ENCODE peak calls at places on chromosomes 4 and X, in five cellular contexts. C is GM23338, G is left ventricle myocardium inferior, J is fibroblast of villous mesenchyme, E is lung. B is an unnamed sample.

GRCh38 chr4:7328162-7328912 is 106.4 kb downstream of the PSAPL1 start:
- DNase-seq in C (no peak), G (no peak), J (no peak), E (no peak), B (no peak)

GRCh38 chr4:6493668-6494304 is 21.4 kb upstream of the PPP2R2C start:
- DNase-seq in C (peak), G (no peak), J (peak), E (peak), B (peak)

GRCh38 chr4:146654976-146655761 is 16.5 kb downstream of the POU4F2 start:
- DNase-seq in C (peak), G (no peak), J (peak), E (no peak), B (peak)

GRCh38 chr4:36824682-36825081 is 419.9 kb upstream of the NWD2 start:
- DNase-seq in C (peak), G (no peak), J (no peak), E (no peak), B (no peak)

GRCh38 chr4:137609693-137610450 is 77.6 kb upstream of the PCDH18 start:
- DNase-seq in C (peak), G (no peak), J (peak), E (no peak), B (peak)

GRCh38 chr4:57080781-57081650 is 29.2 kb downstream of the IGFBP7 start:
- DNase-seq in C (no peak), G (no peak), J (peak), E (no peak), B (peak)

GRCh38 chr4:177322156-177322685 is 12.5 kb downstream of the NEIL3 start:
- DNase-seq in C (no peak), G (no peak), J (peak), E (no peak), B (peak)

GRCh38 chrX:44971674-44972073 is 98.7 kb downstream of the KDM6A start:
- DNase-seq in C (no peak), G (no peak), J (peak), E (no peak), B (no peak)

GRCh38 chrX:9340619-9341304 is 124.1 kb upstream of the TBL1X start:
- DNase-seq in C (peak), G (peak), J (peak), E (peak), B (peak)

GRCh38 chrX:153032397-153033118 is 23.7 kb upstream of the PNMA3 start:
- DNase-seq in C (peak), G (peak), J (peak), E (peak), B (peak)

GRCh38 chr4:21113496-21114213 is 413.4 kb downstream of the PACRGL start:
- DNase-seq in C (no peak), G (no peak), J (peak), E (no peak), B (peak)

GRCh38 chr4:183758006-183758734 is 99.1 kb downstream of the TRAPPC11 start:
- DNase-seq in C (peak), G (peak), J (no peak), E (no peak), B (peak)

GRCh38 chrX:13208281-13208935 is 111.4 kb downstream of the ATXN3L start:
- DNase-seq in C (no peak), G (no peak), J (no peak), E (no peak), B (peak)

GRCh38 chrX:154051210-154051810 is 31.6 kb upstream of the IRAK1 start:
- DNase-seq in C (peak), G (peak), J (peak), E (peak), B (peak)

GRCh38 chr4:10157478-10158354 is 41.1 kb upstream of the WDR1 start:
- DNase-seq in C (peak), G (peak), J (peak), E (peak), B (peak)

GRCh38 chr4:180610317-180610716 is 1632.9 kb upstream of the TENM3 start:
- DNase-seq in C (no peak), G (no peak), J (no peak), E (no peak), B (no peak)

GRCh38 chr4:182575225-182575624 is 332.0 kb downstream of the TENM3 start:
- DNase-seq in C (no peak), G (no peak), J (no peak), E (no peak), B (no peak)

GRCh38 chr4:39936565-39937418 is 40.9 kb downstream of the PDS5A start:
- DNase-seq in C (peak), G (no peak), J (no peak), E (no peak), B (no peak)

GRCh38 chr4:4780634-4781287 is 78.7 kb upstream of the MSX1 start:
- DNase-seq in C (no peak), G (no peak), J (peak), E (no peak), B (peak)

DNA sequence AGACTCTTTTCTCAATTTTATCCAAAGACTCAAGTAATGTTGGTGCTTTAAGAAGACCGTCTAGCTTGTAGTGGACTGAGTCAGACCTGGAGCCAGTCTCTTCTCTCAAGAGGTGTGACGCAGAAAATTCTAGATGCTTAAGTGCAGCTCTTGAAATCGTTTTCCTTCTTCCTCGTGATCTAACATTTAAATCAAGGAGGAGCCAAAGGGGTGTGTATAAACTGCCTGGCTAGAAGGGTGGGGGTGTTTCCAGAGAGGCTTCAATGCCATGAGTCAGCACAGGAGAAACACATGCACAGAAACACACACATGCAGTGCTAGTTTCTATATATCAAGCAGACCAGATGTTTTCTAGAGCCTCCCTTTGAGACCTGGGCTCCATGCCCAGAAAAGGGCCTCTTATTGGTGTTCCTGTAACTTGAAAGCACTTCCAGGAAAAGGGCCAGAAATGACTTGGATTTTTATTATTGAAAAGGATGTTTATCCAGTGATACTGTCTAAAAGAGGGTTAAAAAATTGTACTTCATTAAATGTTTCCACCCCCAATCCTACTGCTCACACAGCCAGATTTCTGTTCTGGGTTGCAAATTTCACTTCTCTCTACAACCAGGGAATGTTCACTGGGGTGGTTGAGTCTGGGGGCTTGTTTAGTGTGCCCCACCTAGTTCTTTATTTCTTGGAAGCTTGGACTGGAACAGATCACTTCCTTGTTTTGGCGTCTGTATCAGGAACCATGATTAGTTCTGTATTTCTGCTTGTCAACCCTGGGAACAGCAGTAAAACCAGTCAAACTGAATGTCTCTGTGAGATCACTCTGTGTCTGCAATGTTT is at the start of gene CLIC2:
- DNase-seq in C (no peak), G (peak), J (peak), E (peak), B (peak)
- H3K4me3 ChIP-seq in C (no peak), G (peak), J (no peak), E (peak), B (no peak)

GRCh38 chr4:128285085-128286023 is 2.3 kb downstream of the PGRMC2 start:
- DNase-seq in C (no peak), G (no peak), J (no peak), E (no peak), B (no peak)
- TF ChIP-seq CTCF in C (no peak), G (no peak), J (no peak), E (no peak), B (no peak)

DNA sequence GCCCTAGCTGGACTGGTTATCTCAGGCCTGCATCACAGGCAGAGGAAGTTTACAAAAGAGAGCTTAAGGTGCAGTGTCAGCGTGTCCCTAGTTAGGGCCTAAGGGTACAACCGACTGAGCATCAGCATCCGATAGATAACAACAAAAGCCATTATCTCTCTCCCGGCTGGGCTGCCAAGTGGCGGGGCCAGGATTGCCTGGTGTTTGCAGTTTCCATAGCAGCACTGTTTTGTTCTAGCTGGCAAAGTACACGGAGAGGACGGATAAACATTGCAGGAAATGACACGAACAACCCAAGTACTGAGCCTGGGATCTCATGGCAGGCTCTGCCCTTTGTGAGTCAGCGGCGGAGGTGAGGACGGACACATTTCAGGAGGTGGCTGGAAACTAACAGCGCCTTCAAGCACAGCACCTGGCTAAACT is 104.7 kb upstream of the NOCT start:
- DNase-seq in C (peak), G (peak), J (peak), E (peak), B (peak)
- H3K4me3 ChIP-seq in C (no peak), G (peak), J (no peak), E (no peak), B (no peak)

GRCh38 chr4:164977243-164978164 is at the start of gene TRIM61:
- DNase-seq in C (no peak), G (peak), J (peak), E (peak), B (peak)
- TF ChIP-seq CTCF in C (no peak), G (no peak), J (no peak), E (no peak), B (no peak)

DNA sequence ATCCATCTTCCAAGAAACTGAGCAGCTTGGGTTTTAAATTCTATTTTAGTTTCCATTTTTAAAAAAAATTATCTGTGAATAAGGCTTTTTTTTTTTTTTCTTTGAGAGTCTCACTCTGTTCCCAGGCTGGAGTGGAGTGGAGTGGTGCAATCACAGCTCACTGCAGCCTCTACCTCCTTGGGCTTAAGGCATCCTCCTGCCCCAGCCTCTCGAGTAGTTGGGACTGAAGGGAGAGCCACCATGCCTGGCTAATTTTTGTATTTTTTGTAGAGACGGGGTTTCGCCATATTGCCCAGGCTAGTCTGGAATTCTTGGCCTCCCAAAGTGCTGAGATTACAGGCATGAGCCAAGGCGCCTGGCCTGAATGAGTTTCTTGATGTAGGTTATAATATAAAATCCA is 1.4 kb downstream of the ENOPH1 start:
- DNase-seq in C (no peak), G (no peak), J (no peak), E (no peak), B (no peak)
- H3K4me3 ChIP-seq in C (peak), G (peak), J (peak), E (no peak), B (no peak)

GRCh38 chrX:56762707-56763555 is 33.9 kb downstream of the NBDY start:
- DNase-seq in C (no peak), G (no peak), J (no peak), E (no peak), B (no peak)
- TF ChIP-seq CTCF in C (no peak), G (no peak), J (no peak), E (no peak), B (no peak)

GRCh38 chrX:53088136-53088974 is 5.6 kb upstream of the KANTR start:
- DNase-seq in C (peak), G (peak), J (peak), E (peak), B (peak)

GRCh38 chrX:53086464-53086863 is 4.3 kb downstream of the TSPYL2 start:
- DNase-seq in C (no peak), G (peak), J (no peak), E (peak), B (peak)

GRCh38 chrX:53087378-53087777 is 5.2 kb downstream of the TSPYL2 start:
- DNase-seq in C (no peak), G (no peak), J (no peak), E (no peak), B (no peak)

GRCh38 chrX:53091354-53091753 is 2.6 kb upstream of the KANTR start:
- DNase-seq in C (no peak), G (no peak), J (no peak), E (peak), B (no peak)

GRCh38 chrX:53089224-53089842 is 4.6 kb upstream of the KANTR start:
- DNase-seq in C (peak), G (peak), J (peak), E (no peak), B (peak)
- H3K4me3 ChIP-seq in C (peak), G (peak), J (peak), E (no peak), B (peak)